ENCODE peak calls at places on chromosomes 1 and 21, in five cellular contexts. One of them, this sample, is unnamed.
A peak's percentile ranks its signal among the peaks of the same experiment; 100 is the strongest.

GRCh38 chr1:96721053-96721381 is 567 bp upstream of the PTBP2 start:
- DNase-seq in GM12891: no peak
- DNase-seq in SK-N-SH: no peak
- DNase-seq in HepG2: no peak
- DNase-seq in GM12878: no peak
- DNase-seq in this sample: no peak

GRCh38 chr1:156463874-156464273 is 36.7 kb downstream of the MEF2D start:
- DNase-seq in SK-N-SH: peak; percentile 3
- DNase-seq in GM12878: no peak
- DNase-seq in GM12891: no peak
- DNase-seq in HepG2: no peak
- DNase-seq in this sample: no peak

GRCh38 chr1:31627930-31628421 is 10.5 kb downstream of the HCRTR1 start:
- DNase-seq in GM12891: no peak
- DNase-seq in SK-N-SH: peak; percentile 79
- DNase-seq in HepG2: no peak
- DNase-seq in GM12878: no peak
- DNase-seq in this sample: no peak

GRCh38 chr1:84698718-84699117 is 8.5 kb upstream of the SSX2IP start:
- DNase-seq in GM12878: no peak
- DNase-seq in HepG2: no peak
- DNase-seq in GM12891: no peak
- DNase-seq in SK-N-SH: no peak
- DNase-seq in this sample: no peak

GRCh38 chr1:41622859-41623732 is 138.6 kb upstream of the EDN2 start:
- DNase-seq in GM12891: peak; percentile 48
- DNase-seq in SK-N-SH: no peak
- DNase-seq in HepG2: no peak
- DNase-seq in GM12878: peak; percentile 70
- DNase-seq in this sample: peak; percentile 52

GRCh38 chr21:33899199-33899598 is 16.4 kb downstream of the ATP5PO start:
- DNase-seq in SK-N-SH: no peak
- DNase-seq in HepG2: no peak
- DNase-seq in GM12878: no peak
- DNase-seq in GM12891: no peak
- DNase-seq in this sample: no peak

GRCh38 chr1:10653370-10654125 is 142.9 kb downstream of the CASZ1 start:
- DNase-seq in HepG2: no peak
- DNase-seq in SK-N-SH: no peak
- DNase-seq in GM12891: no peak
- DNase-seq in GM12878: no peak
- DNase-seq in this sample: no peak

GRCh38 chr1:247548847-247549246 is at the start of gene GCSAML:
- DNase-seq in GM12891: no peak
- DNase-seq in HepG2: no peak
- DNase-seq in GM12878: no peak
- DNase-seq in SK-N-SH: no peak
- DNase-seq in this sample: no peak

GRCh38 chr1:168932539-168932938 is 174.0 kb upstream of the ATP1B1 start:
- DNase-seq in HepG2: no peak
- DNase-seq in GM12891: no peak
- DNase-seq in SK-N-SH: no peak
- DNase-seq in GM12878: no peak
- DNase-seq in this sample: no peak

GRCh38 chr1:217812175-217812574 is 181.0 kb downstream of the SPATA17 start:
- DNase-seq in GM12878: no peak
- DNase-seq in HepG2: no peak
- DNase-seq in GM12891: no peak
- DNase-seq in SK-N-SH: no peak
- DNase-seq in this sample: no peak

GRCh38 chr1:42420911-42421585 is 34.8 kb downstream of the ZMYND12 start:
- DNase-seq in HepG2: no peak
- DNase-seq in GM12878: no peak
- DNase-seq in GM12891: no peak
- DNase-seq in SK-N-SH: peak; percentile 76
- DNase-seq in this sample: no peak

GRCh38 chr1:33586111-33586510 is 113.7 kb downstream of the ZSCAN20 start:
- DNase-seq in GM12891: no peak
- DNase-seq in SK-N-SH: no peak
- DNase-seq in HepG2: peak; percentile 10
- DNase-seq in GM12878: no peak
- DNase-seq in this sample: no peak

GRCh38 chr21:15001773-15002647 is 62.8 kb downstream of the NRIP1 start:
- DNase-seq in GM12891: no peak
- DNase-seq in SK-N-SH: no peak
- DNase-seq in GM12878: peak; percentile 7
- DNase-seq in HepG2: no peak
- DNase-seq in this sample: no peak

GRCh38 chr1:222464841-222465210 is 83.1 kb downstream of the HHIPL2 start:
- DNase-seq in HepG2: peak; percentile 63
- DNase-seq in SK-N-SH: peak; percentile 62
- DNase-seq in GM12891: no peak
- DNase-seq in GM12878: peak; percentile 61
- DNase-seq in this sample: no peak

GRCh38 chr1:204560590-204560989 is 44.4 kb downstream of the MDM4 start:
- DNase-seq in HepG2: no peak
- DNase-seq in SK-N-SH: no peak
- DNase-seq in GM12878: no peak
- DNase-seq in GM12891: no peak
- DNase-seq in this sample: no peak

GRCh38 chr1:175885247-175885646 is 141.9 kb upstream of the TNR start:
- DNase-seq in HepG2: no peak
- DNase-seq in GM12891: no peak
- DNase-seq in GM12878: no peak
- DNase-seq in SK-N-SH: no peak
- DNase-seq in this sample: no peak

GRCh38 chr1:3634059-3634800 is 9.4 kb downstream of the TPRG1L start:
- DNase-seq in HepG2: no peak
- DNase-seq in GM12891: no peak
- DNase-seq in SK-N-SH: no peak
- DNase-seq in GM12878: no peak
- DNase-seq in this sample: no peak

GRCh38 chr1:52243221-52243987 is 101.5 kb downstream of the ZFYVE9 start:
- DNase-seq in HepG2: no peak
- DNase-seq in GM12878: no peak
- DNase-seq in GM12891: no peak
- DNase-seq in SK-N-SH: no peak
- DNase-seq in this sample: no peak

GRCh38 chr21:33859373-33860102 is 56.1 kb downstream of the ATP5PO start:
- DNase-seq in SK-N-SH: no peak
- DNase-seq in GM12878: no peak
- DNase-seq in GM12891: no peak
- DNase-seq in HepG2: no peak
- DNase-seq in this sample: no peak

GRCh38 chr1:15364740-15365139 is 44.9 kb upstream of the EFHD2 start:
- DNase-seq in HepG2: no peak
- DNase-seq in SK-N-SH: no peak
- DNase-seq in GM12878: no peak
- DNase-seq in GM12891: no peak
- DNase-seq in this sample: no peak

GRCh38 chr21:37863842-37864241 is 52.4 kb downstream of the KCNJ6 start:
- DNase-seq in GM12891: no peak
- DNase-seq in SK-N-SH: no peak
- DNase-seq in GM12878: no peak
- DNase-seq in HepG2: no peak
- DNase-seq in this sample: no peak

GRCh38 chr1:58848818-58849411 is 65.1 kb upstream of the JUN start:
- DNase-seq in GM12878: no peak
- DNase-seq in GM12891: no peak
- DNase-seq in HepG2: peak; percentile 25
- DNase-seq in SK-N-SH: peak; percentile 23
- DNase-seq in this sample: no peak

GRCh38 chr1:111989531-111990025 is at the start of gene KCND3:
- DNase-seq in SK-N-SH: peak; percentile 81
- DNase-seq in GM12878: no peak
- DNase-seq in GM12891: peak; percentile 32
- DNase-seq in HepG2: no peak
- DNase-seq in this sample: no peak

GRCh38 chr21:41433566-41433965 is 7.5 kb downstream of the MX1 start:
- DNase-seq in GM12891: no peak
- DNase-seq in GM12878: no peak
- DNase-seq in HepG2: no peak
- DNase-seq in SK-N-SH: no peak
- DNase-seq in this sample: no peak

GRCh38 chr1:203052556-203053059 is 26.3 kb downstream of the PPFIA4 start:
- DNase-seq in GM12878: no peak
- DNase-seq in GM12891: no peak
- DNase-seq in HepG2: no peak
- DNase-seq in SK-N-SH: no peak
- DNase-seq in this sample: no peak

GRCh38 chr1:184504012-184504694 is 117.3 kb downstream of the C1orf21 start:
- DNase-seq in SK-N-SH: no peak
- DNase-seq in GM12891: no peak
- DNase-seq in GM12878: no peak
- DNase-seq in HepG2: no peak
- DNase-seq in this sample: no peak

GRCh38 chr1:62321438-62321837 is 2.2 kb upstream of the KANK4 start:
- DNase-seq in GM12878: no peak
- DNase-seq in GM12891: no peak
- DNase-seq in SK-N-SH: no peak
- DNase-seq in HepG2: no peak
- DNase-seq in this sample: no peak

GRCh38 chr1:211830055-211830329 is 571 bp downstream of the LPGAT1 start:
- DNase-seq in HepG2: no peak
- DNase-seq in SK-N-SH: no peak
- DNase-seq in GM12891: no peak
- DNase-seq in GM12878: no peak
- DNase-seq in this sample: no peak

GRCh38 chr21:35178812-35179211 is 129.7 kb upstream of the RUNX1 start:
- DNase-seq in SK-N-SH: no peak
- DNase-seq in HepG2: no peak
- DNase-seq in GM12878: no peak
- DNase-seq in GM12891: no peak
- DNase-seq in this sample: no peak

GRCh38 chr21:35178098-35178497 is 129.0 kb upstream of the RUNX1 start:
- DNase-seq in SK-N-SH: no peak
- DNase-seq in GM12878: no peak
- DNase-seq in GM12891: no peak
- DNase-seq in HepG2: no peak
- DNase-seq in this sample: no peak

DNA sequence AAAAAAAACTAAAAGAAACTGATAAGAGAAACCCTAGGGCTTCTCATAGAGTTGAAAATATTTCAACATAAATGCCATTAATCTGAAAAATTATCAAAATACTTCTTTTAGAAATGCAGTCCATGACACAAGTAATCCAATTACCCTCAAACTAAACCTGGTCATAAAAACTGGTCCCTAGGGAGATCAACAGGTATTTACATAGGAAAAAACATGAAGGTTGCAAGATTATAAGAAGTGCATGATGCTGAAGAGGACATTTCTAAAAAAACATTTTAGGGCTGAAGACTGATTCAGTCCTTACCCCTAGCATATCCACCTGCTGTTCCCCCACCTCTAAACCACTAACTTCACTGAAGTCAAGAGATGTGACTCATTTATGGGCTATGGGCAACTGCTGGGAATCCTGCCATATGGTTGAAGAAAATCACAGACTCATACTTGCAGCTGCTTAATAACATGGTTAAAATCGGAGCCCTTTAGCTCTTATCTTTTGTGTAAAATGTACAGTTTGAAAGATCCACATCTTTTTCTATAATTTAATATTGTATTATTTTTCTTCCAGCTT is 131.0 kb upstream of the RUNX1 start:
- DNase-seq in GM12891: no peak
- DNase-seq in SK-N-SH: no peak
- DNase-seq in GM12878: no peak
- DNase-seq in HepG2: no peak
- DNase-seq in this sample: no peak
- TF ChIP-seq TAF1 in GM12891: no peak
- TF ChIP-seq TAF1 in SK-N-SH: no peak
- TF ChIP-seq TAF1 in GM12878: no peak
- TF ChIP-seq TAF1 in HepG2: no peak
- TF ChIP-seq TAF1 in this sample: no peak

DNA sequence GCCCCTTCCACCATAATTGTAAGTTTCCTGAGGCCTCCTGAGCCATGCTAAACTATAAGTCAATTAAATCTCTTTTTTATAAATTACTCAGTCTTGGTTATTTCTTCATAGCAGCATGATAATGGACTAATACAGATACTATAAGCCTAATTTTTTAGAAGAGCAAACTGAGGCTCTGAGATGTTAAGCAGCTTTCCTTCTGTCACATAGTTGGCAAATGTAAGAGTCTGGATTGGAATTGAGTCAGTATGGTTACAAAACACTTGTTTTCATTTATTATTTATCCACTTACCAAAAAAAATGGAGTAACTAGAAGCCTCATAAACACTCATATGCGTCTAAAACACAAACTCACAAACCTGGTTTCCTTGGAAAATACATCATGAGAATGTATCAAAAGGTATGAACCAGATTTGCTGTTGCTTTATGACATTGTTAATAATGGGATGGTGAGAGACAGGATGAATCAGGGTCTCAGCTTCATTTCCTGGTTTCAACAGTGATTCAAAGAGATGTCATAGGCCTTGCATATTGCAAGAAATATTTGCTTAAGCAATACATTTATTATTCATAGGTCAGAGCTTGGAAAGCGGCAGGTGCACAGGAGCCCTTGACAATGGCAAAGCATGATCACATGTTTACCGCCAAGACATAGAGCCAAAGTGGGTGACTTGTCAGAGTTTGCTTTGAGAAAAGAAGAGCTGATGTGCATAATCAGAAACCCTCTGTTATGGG is 221.5 kb downstream of the GRIK1 start:
- DNase-seq in HepG2: no peak
- DNase-seq in GM12878: no peak
- DNase-seq in GM12891: no peak
- DNase-seq in SK-N-SH: no peak
- DNase-seq in this sample: no peak
- TF ChIP-seq TAF1 in HepG2: no peak
- TF ChIP-seq TAF1 in GM12878: no peak
- TF ChIP-seq TAF1 in GM12891: no peak
- TF ChIP-seq TAF1 in SK-N-SH: no peak
- TF ChIP-seq TAF1 in this sample: no peak

GRCh38 chr1:206979379-206980043 is 9.3 kb upstream of the FCAMR start:
- DNase-seq in GM12891: no peak
- DNase-seq in GM12878: no peak
- DNase-seq in HepG2: peak; percentile 40
- DNase-seq in SK-N-SH: no peak
- DNase-seq in this sample: no peak
- TF ChIP-seq TAF1 in GM12891: no peak
- TF ChIP-seq TAF1 in GM12878: no peak
- TF ChIP-seq TAF1 in HepG2: no peak
- TF ChIP-seq TAF1 in SK-N-SH: no peak
- TF ChIP-seq TAF1 in this sample: no peak

DNA sequence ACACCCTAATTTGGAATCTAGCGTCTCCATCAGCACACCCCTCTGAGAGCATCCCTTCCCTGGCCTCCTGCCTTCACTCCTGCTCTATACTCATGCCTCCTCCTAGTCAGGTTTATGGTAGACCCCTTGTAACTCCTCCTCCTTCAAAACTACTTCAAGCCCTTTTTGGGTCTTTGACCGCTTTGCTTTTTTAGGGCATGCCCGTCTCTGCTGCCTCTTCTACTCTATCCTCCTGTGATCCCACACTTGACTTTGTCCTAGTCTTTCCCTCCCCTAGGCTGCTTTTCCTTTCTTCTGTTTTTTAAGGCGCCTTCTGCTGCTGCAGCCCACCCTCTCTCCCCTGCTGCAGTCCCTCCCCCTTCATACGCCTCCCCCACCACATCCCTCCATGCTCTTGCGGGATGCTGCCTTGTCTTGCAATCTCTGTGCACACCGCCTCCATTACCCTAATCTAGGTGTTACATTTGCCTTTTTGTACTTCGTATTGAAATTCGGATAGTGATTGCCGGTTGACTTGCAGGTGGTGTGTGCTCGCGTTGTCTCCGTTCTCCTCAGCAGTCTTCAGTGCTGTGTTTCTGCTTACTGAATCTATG is 1.5 kb downstream of the SNX27 start:
- DNase-seq in GM12891: no peak
- DNase-seq in GM12878: no peak
- DNase-seq in HepG2: no peak
- DNase-seq in SK-N-SH: peak; percentile 45
- DNase-seq in this sample: no peak
- TF ChIP-seq TAF1 in GM12891: no peak
- TF ChIP-seq TAF1 in GM12878: no peak
- TF ChIP-seq TAF1 in HepG2: no peak
- TF ChIP-seq TAF1 in SK-N-SH: no peak
- TF ChIP-seq TAF1 in this sample: no peak